ENCODE peak calls at places on chromosomes 2 and 18, in five cellular contexts. F is posterior vena cava, I is SK-N-DZ, O is skeletal muscle cell, Z is LoVo. N is an unnamed sample.

GRCh38 chr2:239021224-239021623 is 173.3 kb downstream of the TWIST2 start:
- DNase-seq in F (peak; percentile 10), I (no peak), O (no peak), Z (no peak), N (no peak)

GRCh38 chr18:36296591-36297418 is 708 bp upstream of the FHOD3 start:
- DNase-seq in F (peak; percentile 87), I (peak; percentile 83), O (peak; percentile 56), Z (peak; percentile 68), N (peak; percentile 71)

GRCh38 chr2:207847098-207847806 is 77.5 kb upstream of the FZD5 start:
- DNase-seq in F (no peak), I (no peak), O (no peak), Z (no peak), N (no peak)

GRCh38 chr2:23497536-23497935 is 112.6 kb downstream of the KLHL29 start:
- DNase-seq in F (no peak), I (no peak), O (no peak), Z (no peak), N (no peak)

GRCh38 chr2:101753207-101753616 is 55.7 kb downstream of the MAP4K4 start:
- DNase-seq in F (no peak), I (peak; percentile 58), O (no peak), Z (no peak), N (no peak)

GRCh38 chr2:207683879-207684627 is 27.4 kb upstream of the CCNYL1 start:
- DNase-seq in F (no peak), I (no peak), O (peak; percentile 64), Z (peak; percentile 91), N (peak; percentile 97)

GRCh38 chr2:25699206-25699605 is 25.8 kb upstream of the DTNB start:
- DNase-seq in F (no peak), I (no peak), O (no peak), Z (no peak), N (no peak)

GRCh38 chr2:28632791-28633190 is 118.8 kb upstream of the PPP1CB start:
- DNase-seq in F (no peak), I (no peak), O (no peak), Z (no peak), N (no peak)

GRCh38 chr2:127081826-127082633 is 24.9 kb downstream of the BIN1 start:
- DNase-seq in F (no peak), I (no peak), O (no peak), Z (no peak), N (no peak)

GRCh38 chr2:122980672-122981071 is 1044.4 kb upstream of the CNTNAP5 start:
- DNase-seq in F (no peak), I (no peak), O (peak; percentile 35), Z (no peak), N (no peak)

GRCh38 chr18:44557626-44558151 is 123.0 kb upstream of the SETBP1 start:
- DNase-seq in F (no peak), I (no peak), O (no peak), Z (no peak), N (no peak)

GRCh38 chr18:56475250-56475649 is 163.1 kb downstream of the TXNL1 start:
- DNase-seq in F (no peak), I (no peak), O (no peak), Z (no peak), N (no peak)

GRCh38 chr2:100193334-100193733 is 50.9 kb upstream of the AFF3 start:
- DNase-seq in F (no peak), I (no peak), O (no peak), Z (no peak), N (peak; percentile 44)

GRCh38 chr2:100321181-100321880 is 970 bp downstream of the LONRF2 start:
- DNase-seq in F (no peak), I (peak; percentile 41), O (no peak), Z (no peak), N (peak; percentile 80)

GRCh38 chr2:191303349-191304005 is 58.3 kb downstream of the MYO1B start:
- DNase-seq in F (no peak), I (no peak), O (no peak), Z (no peak), N (no peak)

GRCh38 chr2:186874713-186875112 is 25.7 kb upstream of the ZSWIM2 start:
- DNase-seq in F (no peak), I (no peak), O (no peak), Z (no peak), N (no peak)

GRCh38 chr2:33496150-33496549 is 19.7 kb downstream of the RASGRP3 start:
- DNase-seq in F (no peak), I (no peak), O (peak; percentile 69), Z (no peak), N (no peak)

GRCh38 chr2:217525076-217525475 is 477.7 kb downstream of the TNS1 start:
- DNase-seq in F (no peak), I (no peak), O (no peak), Z (no peak), N (no peak)

GRCh38 chr2:173077506-173078177 is 2.0 kb downstream of the MAP3K20 start:
- DNase-seq in F (no peak), I (no peak), O (no peak), Z (no peak), N (no peak)

GRCh38 chr18:35811896-35812295 is 160.6 kb upstream of the RMP24 start:
- DNase-seq in F (no peak), I (no peak), O (no peak), Z (no peak), N (no peak)

GRCh38 chr2:109535217-109535946 is 78.4 kb downstream of the SEPTIN10 start:
- DNase-seq in F (peak; percentile 10), I (no peak), O (no peak), Z (no peak), N (no peak)

GRCh38 chr2:62306751-62307468 is 111.0 kb downstream of the B3GNT2 start:
- DNase-seq in F (no peak), I (no peak), O (no peak), Z (peak; percentile 56), N (no peak)

GRCh38 chr2:126244937-126245336 is 411.0 kb upstream of the GYPC start:
- DNase-seq in F (no peak), I (peak; percentile 32), O (no peak), Z (no peak), N (peak; percentile 6)

GRCh38 chr2:241706539-241706938 is 4.7 kb downstream of the ING5 start:
- DNase-seq in F (no peak), I (no peak), O (no peak), Z (no peak), N (no peak)

GRCh38 chr18:9631814-9632496 is 17.6 kb upstream of the PPP4R1 start:
- DNase-seq in F (no peak), I (no peak), O (peak; percentile 71), Z (peak; percentile 39), N (peak; percentile 72)

GRCh38 chr2:50143822-50144575 is 887.9 kb downstream of the NRXN1 start:
- DNase-seq in F (no peak), I (peak; percentile 62), O (peak; percentile 5), Z (peak; percentile 60), N (peak; percentile 53)

GRCh38 chr2:160418853-160419252 is 74.8 kb downstream of the RBMS1 start:
- DNase-seq in F (no peak), I (no peak), O (no peak), Z (no peak), N (no peak)

GRCh38 chr2:12110074-12110473 is 363.6 kb downstream of the LPIN1 start:
- DNase-seq in F (no peak), I (no peak), O (peak; percentile 23), Z (no peak), N (no peak)

N was measured in Caki2.